ENCODE peak calls at places on chromosome 17, in seven cellular contexts. X is GM13977, O is iris pigment epithelial cell, G is sigmoid colon, F is smooth muscle cell of the brain vasculature, N is activated gamma-delta T cell treated with Interleukin-2 at 50 U/mL for 16 hours, K is activated T-helper 1 cell treated with Interleukin-2 at 50 U/mL for 16 hours. J is an unnamed sample.

GRCh38 chr17:80063815-80064585 is 27.6 kb downstream of the CCDC40 start:
- DNase-seq in X (no peak), O (peak), G (peak), F (peak), N (no peak), K (no peak), J (peak)

GRCh38 chr17:82831041-82831817 is 8.6 kb downstream of the ZNF750 start:
- DNase-seq in X (no peak), O (no peak), G (no peak), F (no peak), N (no peak), K (no peak), J (no peak)

GRCh38 chr17:31702040-31702439 is 157.0 kb downstream of the COPRS start:
- DNase-seq in X (no peak), O (no peak), G (no peak), F (no peak), N (no peak), K (no peak), J (no peak)

GRCh38 chr17:6102615-6103014 is 32.4 kb downstream of the WSCD1 start:
- DNase-seq in X (no peak), O (no peak), G (no peak), F (no peak), N (no peak), K (no peak), J (no peak)

GRCh38 chr17:29243792-29244191 is 2.9 kb upstream of the CRYBA1 start:
- DNase-seq in X (peak), O (peak), G (no peak), F (no peak), N (no peak), K (no peak), J (no peak)

GRCh38 chr17:55155867-55156560 is 108.7 kb upstream of the HLF start:
- DNase-seq in X (no peak), O (no peak), G (no peak), F (no peak), N (no peak), K (no peak), J (no peak)

GRCh38 chr17:69142473-69142802 is 743 bp upstream of the ABCA6 start:
- DNase-seq in X (no peak), O (peak), G (no peak), F (no peak), N (no peak), K (no peak), J (peak)

GRCh38 chr17:2343421-2343820 is 6.1 kb downstream of the SGSM2 start:
- DNase-seq in X (no peak), O (peak), G (peak), F (no peak), N (no peak), K (peak), J (no peak)

GRCh38 chr17:39404542-39405378 is 3.3 kb upstream of the FBXL20 start:
- DNase-seq in X (no peak), O (peak), G (no peak), F (no peak), N (no peak), K (no peak), J (peak)

GRCh38 chr17:8015236-8015956 is 13.0 kb downstream of the GUCY2D start:
- DNase-seq in X (no peak), O (no peak), G (peak), F (no peak), N (no peak), K (no peak), J (no peak)

GRCh38 chr17:80793851-80794267 is 197.8 kb upstream of the CHMP6 start:
- DNase-seq in X (no peak), O (peak), G (peak), F (no peak), N (no peak), K (no peak), J (no peak)

GRCh38 chr17:76643553-76644148 is at the start of gene ST6GALNAC1:
- DNase-seq in X (no peak), O (no peak), G (peak), F (no peak), N (no peak), K (peak), J (no peak)

GRCh38 chr17:52157603-52158449 is 688 bp downstream of the CA10 start:
- DNase-seq in X (peak), O (no peak), G (no peak), F (no peak), N (no peak), K (no peak), J (no peak)

GRCh38 chr17:78652913-78653312 is 75.7 kb upstream of the DNAH17 start:
- DNase-seq in X (no peak), O (no peak), G (peak), F (no peak), N (no peak), K (no peak), J (no peak)

GRCh38 chr17:66492500-66493123 is 190.2 kb downstream of the PRKCA start:
- DNase-seq in X (no peak), O (peak), G (no peak), F (no peak), N (no peak), K (no peak), J (no peak)

GRCh38 chr17:15510361-15510760 is 42.9 kb upstream of the CDRT4 start:
- DNase-seq in X (no peak), O (peak), G (no peak), F (no peak), N (no peak), K (no peak), J (peak)

GRCh38 chr17:79441607-79442006 is 169.2 kb downstream of the RBFOX3 start:
- DNase-seq in X (no peak), O (no peak), G (no peak), F (no peak), N (no peak), K (no peak), J (no peak)

GRCh38 chr17:64455993-64456885 is 7.3 kb downstream of the MILR1 start:
- DNase-seq in X (peak), O (no peak), G (no peak), F (no peak), N (no peak), K (no peak), J (no peak)

GRCh38 chr17:74758846-74759163 is 10.4 kb downstream of the NHERF1 start:
- DNase-seq in X (peak), O (no peak), G (no peak), F (no peak), N (no peak), K (no peak), J (peak)

GRCh38 chr17:38705523-38705802 is 390 bp downstream of the MLLT6 start:
- DNase-seq in X (peak), O (no peak), G (no peak), F (no peak), N (no peak), K (no peak), J (no peak)

GRCh38 chr17:59003860-59004259 is 102.8 kb downstream of the TRIM37 start:
- DNase-seq in X (no peak), O (no peak), G (no peak), F (no peak), N (no peak), K (no peak), J (no peak)

GRCh38 chr17:44602390-44602789 is 45.1 kb downstream of the FZD2 start:
- DNase-seq in X (no peak), O (no peak), G (no peak), F (no peak), N (no peak), K (no peak), J (no peak)

GRCh38 chr17:10384175-10384574 is 11.4 kb upstream of the MYH13 start:
- DNase-seq in X (no peak), O (no peak), G (no peak), F (no peak), N (no peak), K (no peak), J (no peak)

GRCh38 chr17:73422121-73422520 is 110.3 kb upstream of the CDC42EP4 start:
- DNase-seq in X (no peak), O (no peak), G (peak), F (no peak), N (no peak), K (no peak), J (no peak)

J was measured in astrocyte of the spinal cord.